ENCODE peak calls at places on chromosomes 16 and 17, in four cellular contexts. P is IMR-90, E is HepG2, B is H1. W is an unnamed sample.
A peak's percentile ranks its signal among the peaks of the same experiment; 100 is the strongest.

GRCh38 chr17:31497994-31498826 is 106.7 kb downstream of the RAB11FIP4 start:
- DNase-seq in P (no peak), E (peak; percentile 81), B (no peak), W (no peak)

GRCh38 chr16:17835118-17835949 is 364.6 kb upstream of the XYLT1 start:
- DNase-seq in P (no peak), E (no peak), B (no peak), W (no peak)

GRCh38 chr17:17300624-17301568 is 2.3 kb upstream of the NT5M start:
- DNase-seq in P (peak; percentile 51), E (no peak), B (peak; percentile 87), W (peak; percentile 95)

GRCh38 chr17:36544049-36544319 is 735 bp upstream of the GGNBP2 start:
- DNase-seq in P (peak; percentile 55), E (peak; percentile 14), B (no peak), W (peak; percentile 72)

GRCh38 chr16:71276589-71277334 is 12.4 kb downstream of the CMTR2 start:
- DNase-seq in P (no peak), E (no peak), B (no peak), W (no peak)

GRCh38 chr17:78965369-78965982 is 14.2 kb downstream of the LGALS3BP start:
- DNase-seq in P (no peak), E (peak; percentile 44), B (no peak), W (no peak)

GRCh38 chr17:43314582-43314981 is 80.8 kb upstream of the RNU2-1 start:
- DNase-seq in P (no peak), E (no peak), B (no peak), W (no peak)

GRCh38 chr17:27846042-27846655 is 45.8 kb upstream of the NOS2 start:
- DNase-seq in P (no peak), E (no peak), B (no peak), W (no peak)

GRCh38 chr17:8253801-8254200 is 4.7 kb downstream of the PFAS start:
- DNase-seq in P (no peak), E (no peak), B (no peak), W (no peak)

GRCh38 chr17:2707721-2708584 is 3.6 kb downstream of the CLUH start:
- DNase-seq in P (no peak), E (peak; percentile 45), B (no peak), W (peak; percentile 76)

GRCh38 chr17:55722742-55723487 is at the start of gene TMEM100:
- DNase-seq in P (peak; percentile 78), E (no peak), B (no peak), W (no peak)

GRCh38 chr16:17434006-17434405 is 36.8 kb downstream of the XYLT1 start:
- DNase-seq in P (no peak), E (no peak), B (no peak), W (no peak)

GRCh38 chr17:42514279-42514678 is 21.8 kb upstream of the NAGLU start:
- DNase-seq in P (no peak), E (no peak), B (no peak), W (no peak)

GRCh38 chr16:31200821-31201510 is 1.6 kb downstream of the PYCARD start:
- DNase-seq in P (no peak), E (no peak), B (no peak), W (peak; percentile 49)

GRCh38 chr17:79088266-79088996 is 13.8 kb downstream of the ENGASE start:
- DNase-seq in P (no peak), E (no peak), B (no peak), W (no peak)

GRCh38 chr16:85170066-85171003 is 58.1 kb upstream of the CIBAR2 start:
- DNase-seq in P (no peak), E (no peak), B (no peak), W (no peak)

GRCh38 chr17:10744509-10745000 is 14.7 kb upstream of the TMEM220 start:
- DNase-seq in P (no peak), E (peak; percentile 75), B (no peak), W (no peak)

GRCh38 chr16:29820730-29821662 is 734 bp downstream of the MVP start:
- DNase-seq in P (no peak), E (no peak), B (no peak), W (peak; percentile 77)

GRCh38 chr17:8739104-8739503 is 5.5 kb downstream of the CCDC42 start:
- DNase-seq in P (no peak), E (no peak), B (no peak), W (no peak)

GRCh38 chr17:7887038-7887481 is 1.5 kb upstream of the CHD3 start:
- DNase-seq in P (no peak), E (no peak), B (no peak), W (no peak)

GRCh38 chr17:82598256-82599011 is 49.8 kb downstream of the WDR45B start:
- DNase-seq in P (peak; percentile 56), E (no peak), B (no peak), W (no peak)

GRCh38 chr17:50238594-50239287 is 35.5 kb upstream of the TMEM92 start:
- DNase-seq in P (peak; percentile 62), E (peak; percentile 39), B (no peak), W (no peak)

GRCh38 chr17:14737984-14738651 is 437.2 kb downstream of the HS3ST3B1 start:
- DNase-seq in P (peak; percentile 99), E (peak; percentile 97), B (no peak), W (peak; percentile 99)
- TF ChIP-seq MAFK in P (peak; percentile 56), E (peak; percentile 95), B (no peak), W (peak; percentile 97)

DNA sequence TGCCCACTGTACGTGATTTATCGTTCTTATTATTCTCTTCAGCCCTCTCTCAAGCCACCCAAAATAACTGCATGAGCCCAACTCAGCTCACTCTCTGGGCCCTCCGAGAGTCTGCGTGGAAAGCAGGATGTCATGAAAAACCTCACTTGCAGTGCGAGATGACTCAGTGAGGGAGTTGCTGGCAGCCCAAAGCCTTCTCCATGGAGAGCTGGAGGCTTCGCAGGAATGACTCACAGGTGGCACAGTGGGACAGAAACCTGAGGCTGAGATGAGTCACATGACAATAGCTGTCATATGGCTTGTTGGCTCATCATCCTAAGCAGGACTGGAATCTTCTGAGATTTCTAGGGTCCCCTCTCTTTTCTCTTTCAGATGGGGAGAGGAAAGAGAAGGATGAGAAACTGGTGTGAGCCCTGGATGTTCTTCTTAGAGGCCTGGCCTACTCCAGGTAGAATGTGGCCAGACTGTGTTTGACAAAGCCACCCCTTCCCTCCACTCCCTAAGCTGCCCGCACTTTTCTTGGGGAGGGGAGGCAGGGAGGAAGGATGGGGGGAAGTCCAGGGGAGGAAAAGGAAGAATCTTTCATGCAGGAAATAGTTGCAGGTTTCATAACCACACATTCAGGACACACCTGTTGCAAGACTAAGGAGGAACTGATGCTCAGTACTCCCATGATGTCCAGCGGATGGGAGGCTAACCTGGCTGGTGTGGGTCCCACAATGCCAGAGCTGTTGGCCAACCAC is 160.6 kb upstream of the RPL38 start:
- DNase-seq in P (peak; percentile 33), E (peak; percentile 23), B (no peak), W (peak; percentile 99)
- TF ChIP-seq MAFK in P (no peak), E (no peak), B (no peak), W (no peak)

GRCh38 chr16:11587643-11588247 is 1.0 kb upstream of the LITAF start:
- DNase-seq in P (no peak), E (no peak), B (no peak), W (no peak)

GRCh38 chr16:11585460-11586374 is 1.0 kb downstream of the LITAF start:
- DNase-seq in P (peak; percentile 33), E (peak; percentile 53), B (no peak), W (peak; percentile 42)

GRCh38 chr16:11586856-11587642 is at the start of gene LITAF:
- DNase-seq in P (peak; percentile 42), E (no peak), B (peak; percentile 9), W (peak; percentile 67)

GRCh38 chr16:11588321-11589244 is 1.9 kb upstream of the LITAF start:
- DNase-seq in P (no peak), E (no peak), B (no peak), W (no peak)

GRCh38 chr16:11586375-11586855 is 304 bp downstream of the LITAF start:
- DNase-seq in P (no peak), E (no peak), B (no peak), W (no peak)
- TF ChIP-seq MAFK in P (no peak), E (no peak), B (no peak), W (no peak)

GRCh38 chr17:76515291-76515949 is 14.2 kb upstream of the RHBDF2 start:
- DNase-seq in P (peak; percentile 97), E (no peak), B (no peak), W (no peak)
- TF ChIP-seq MAFK in P (peak; percentile 19), E (no peak), B (no peak), W (no peak)

GRCh38 chr17:47704116-47704515 is 10.2 kb downstream of the TBKBP1 start:
- DNase-seq in P (no peak), E (no peak), B (no peak), W (no peak)

GRCh38 chr17:47702391-47702995 is 8.5 kb downstream of the TBKBP1 start:
- DNase-seq in P (no peak), E (no peak), B (no peak), W (no peak)

GRCh38 chr17:47701603-47702002 is 7.6 kb downstream of the TBKBP1 start:
- DNase-seq in P (no peak), E (no peak), B (no peak), W (no peak)

GRCh38 chr17:47703671-47704070 is 9.7 kb downstream of the TBKBP1 start:
- DNase-seq in P (no peak), E (no peak), B (no peak), W (no peak)

DNA sequence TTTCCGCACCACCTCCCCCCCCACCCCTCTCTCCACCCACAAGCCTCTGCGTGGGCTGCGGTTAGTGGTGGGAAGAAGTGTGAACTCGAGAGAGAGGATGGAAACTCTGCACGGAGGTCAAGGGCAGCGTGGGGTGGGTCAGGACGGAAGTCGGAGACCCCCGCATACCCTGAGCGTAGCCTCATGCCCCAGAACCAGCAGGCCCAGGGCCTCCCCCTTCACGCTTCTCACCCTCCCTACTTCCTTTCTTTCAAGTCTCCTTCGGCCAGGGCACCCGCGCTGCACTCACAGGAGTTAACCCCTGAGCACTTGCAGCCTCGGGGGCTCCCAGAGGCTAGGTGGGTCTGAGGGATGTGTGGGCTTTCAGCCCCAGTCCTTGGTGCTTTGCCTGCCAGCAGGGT is 9.2 kb downstream of the TBKBP1 start:
- DNase-seq in P (no peak), E (no peak), B (no peak), W (no peak)
- TF ChIP-seq MAFK in P (no peak), E (no peak), B (no peak), W (no peak)

GRCh38 chr17:80265205-80266068 is 4.8 kb downstream of the RNF213 start:
- DNase-seq in P (no peak), E (no peak), B (no peak), W (no peak)

GRCh38 chr17:80263253-80264047 is 2.8 kb downstream of the RNF213 start:
- DNase-seq in P (peak; percentile 89), E (peak; percentile 98), B (no peak), W (peak; percentile 75)

GRCh38 chr17:80264793-80265075 is 4.1 kb downstream of the RNF213 start:
- DNase-seq in P (no peak), E (no peak), B (no peak), W (no peak)

GRCh38 chr17:80262775-80263244 is 2.2 kb downstream of the RNF213 start:
- DNase-seq in P (no peak), E (no peak), B (no peak), W (no peak)

GRCh38 chr17:80264048-80264792 is 3.6 kb downstream of the RNF213 start:
- DNase-seq in P (no peak), E (no peak), B (no peak), W (no peak)
- TF ChIP-seq MAFK in P (no peak), E (no peak), B (no peak), W (no peak)

DNA sequence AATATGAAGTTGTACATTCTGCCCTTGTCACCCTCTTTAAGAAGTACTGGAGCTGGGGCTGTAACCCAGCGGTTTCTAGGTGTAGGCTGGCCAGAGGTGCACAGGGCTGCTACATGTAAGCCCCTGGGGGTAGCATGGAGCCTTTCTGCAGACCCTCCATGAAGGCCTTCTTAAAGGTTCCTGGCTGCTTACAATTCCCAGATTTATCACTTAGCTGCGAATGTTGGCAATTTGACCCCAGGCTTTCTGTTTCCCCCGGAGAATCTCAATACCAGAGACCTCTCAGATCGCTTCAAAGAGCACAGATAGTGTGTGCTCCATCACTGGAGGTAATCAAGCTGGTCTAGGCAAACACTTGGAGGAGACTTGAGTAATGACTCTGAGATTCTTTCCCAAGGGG is 309.4 kb downstream of the CBLN1 start:
- DNase-seq in P (no peak), E (no peak), B (no peak), W (no peak)
- TF ChIP-seq MAFK in P (no peak), E (no peak), B (no peak), W (no peak)

W was measured in A549.